ENCODE peak calls at places on chromosomes 5 and 9, in four cellular contexts. G is memory B cell, M is COR-L47, U is transverse colon. K is an unnamed sample.

GRCh38 chr5:127934791-127935256 is 148.7 kb upstream of the SLC12A2 start:
- DNase-seq in M (peak; percentile 91), U (no peak), G (no peak), K (no peak)

GRCh38 chr9:136302527-136302926 is 1.4 kb downstream of the CCDC187 start:
- DNase-seq in M (no peak), U (no peak), G (no peak), K (no peak)

GRCh38 chr5:59893061-59893435 is 478 bp downstream of the PDE4D start:
- DNase-seq in M (no peak), U (no peak), G (no peak), K (no peak)

GRCh38 chr9:69122391-69123141 is 51.5 kb upstream of the TJP2 start:
- DNase-seq in U (peak; percentile 66), M (no peak), G (no peak), K (peak; percentile 39)

GRCh38 chr5:181189962-181190710 is 14.9 kb downstream of the TRIM7 start:
- DNase-seq in G (no peak), U (peak; percentile 48), M (no peak), K (peak; percentile 42)

GRCh38 chr5:178100774-178101173 is 12.6 kb upstream of the N4BP3 start:
- DNase-seq in U (peak; percentile 30), M (no peak), G (no peak), K (no peak)

GRCh38 chr9:71830131-71830530 is 61.8 kb upstream of the CEMIP2 start:
- DNase-seq in M (no peak), G (no peak), U (no peak), K (no peak)

GRCh38 chr5:58114324-58114723 is 345.6 kb downstream of the PLK2 start:
- DNase-seq in U (no peak), G (no peak), M (no peak), K (no peak)

GRCh38 chr9:22817181-22817580 is 370.6 kb downstream of the DMRTA1 start:
- DNase-seq in G (no peak), M (no peak), U (no peak), K (no peak)

GRCh38 chr5:134148316-134148715 is 28.4 kb downstream of the SKP1 start:
- DNase-seq in G (no peak), M (no peak), U (no peak), K (no peak)

GRCh38 chr5:90221947-90222346 is 187.6 kb downstream of the CETN3 start:
- DNase-seq in G (no peak), M (no peak), U (no peak), K (no peak)

GRCh38 chr5:60036539-60036938 is 143.0 kb upstream of the PDE4D start:
- DNase-seq in G (no peak), M (peak; percentile 75), U (no peak), K (no peak)

GRCh38 chr5:67343835-67344234 is 147.2 kb upstream of the CD180 start:
- DNase-seq in G (no peak), U (no peak), M (no peak), K (no peak)

GRCh38 chr9:6106576-6107339 is 91.3 kb upstream of the RANBP6 start:
- DNase-seq in M (no peak), U (no peak), G (no peak), K (peak; percentile 35)